ENCODE peak calls at places on chromosomes 6 and 20, in eight cellular contexts. One of them, this sample, is unnamed.

GRCh38 chr6:136791296-136792065 is 796 bp downstream of the MAP3K5 start:
- DNase-seq in GM04503: no peak
- DNase-seq in cardiac fibroblast: peak; percentile 65
- DNase-seq in NT2/D1: no peak
- DNase-seq in stimulated activated CD4-positive, alpha-beta T cell treated with anti-CD3 and anti-CD28 coated beads, TNF-alpha, amount 100 ng/mL, for 24 hours: peak; percentile 14
- DNase-seq in fibroblast of lung: peak; percentile 59
- DNase-seq in activated effector memory CD4-positive, alpha-beta T cell treated with anti-CD3 and anti-CD28 coated beads, Interleukin-2, amount 50 U/mL, for 16 hours: peak; percentile 83
- DNase-seq in mucosa of descending colon: peak; percentile 79
- DNase-seq in this sample: peak; percentile 35

GRCh38 chr6:5471637-5472430 is 210.5 kb downstream of the FARS2 start:
- DNase-seq in mucosa of descending colon: no peak
- DNase-seq in cardiac fibroblast: no peak
- DNase-seq in fibroblast of lung: peak; percentile 52
- DNase-seq in activated effector memory CD4-positive, alpha-beta T cell treated with anti-CD3 and anti-CD28 coated beads, Interleukin-2, amount 50 U/mL, for 16 hours: no peak
- DNase-seq in stimulated activated CD4-positive, alpha-beta T cell treated with anti-CD3 and anti-CD28 coated beads, TNF-alpha, amount 100 ng/mL, for 24 hours: no peak
- DNase-seq in NT2/D1: peak; percentile 57
- DNase-seq in GM04503: no peak
- DNase-seq in this sample: no peak

GRCh38 chr20:45404438-45404837 is 3.7 kb upstream of the DBNDD2 start:
- DNase-seq in activated effector memory CD4-positive, alpha-beta T cell treated with anti-CD3 and anti-CD28 coated beads, Interleukin-2, amount 50 U/mL, for 16 hours: no peak
- DNase-seq in fibroblast of lung: no peak
- DNase-seq in stimulated activated CD4-positive, alpha-beta T cell treated with anti-CD3 and anti-CD28 coated beads, TNF-alpha, amount 100 ng/mL, for 24 hours: no peak
- DNase-seq in mucosa of descending colon: no peak
- DNase-seq in NT2/D1: no peak
- DNase-seq in GM04503: no peak
- DNase-seq in cardiac fibroblast: no peak
- DNase-seq in this sample: no peak

GRCh38 chr6:166560222-166560621 is 26.3 kb downstream of the RAMACL start:
- DNase-seq in activated effector memory CD4-positive, alpha-beta T cell treated with anti-CD3 and anti-CD28 coated beads, Interleukin-2, amount 50 U/mL, for 16 hours: no peak
- DNase-seq in GM04503: no peak
- DNase-seq in stimulated activated CD4-positive, alpha-beta T cell treated with anti-CD3 and anti-CD28 coated beads, TNF-alpha, amount 100 ng/mL, for 24 hours: no peak
- DNase-seq in NT2/D1: no peak
- DNase-seq in cardiac fibroblast: no peak
- DNase-seq in mucosa of descending colon: no peak
- DNase-seq in fibroblast of lung: no peak
- DNase-seq in this sample: no peak

GRCh38 chr6:75418233-75418632 is 75.4 kb downstream of the FILIP1 start:
- DNase-seq in cardiac fibroblast: peak; percentile 75
- DNase-seq in GM04503: no peak
- DNase-seq in NT2/D1: no peak
- DNase-seq in stimulated activated CD4-positive, alpha-beta T cell treated with anti-CD3 and anti-CD28 coated beads, TNF-alpha, amount 100 ng/mL, for 24 hours: no peak
- DNase-seq in mucosa of descending colon: no peak
- DNase-seq in activated effector memory CD4-positive, alpha-beta T cell treated with anti-CD3 and anti-CD28 coated beads, Interleukin-2, amount 50 U/mL, for 16 hours: no peak
- DNase-seq in fibroblast of lung: peak; percentile 52
- DNase-seq in this sample: no peak

GRCh38 chr6:71476371-71476770 is 187.8 kb downstream of the OGFRL1 start:
- DNase-seq in NT2/D1: no peak
- DNase-seq in GM04503: no peak
- DNase-seq in stimulated activated CD4-positive, alpha-beta T cell treated with anti-CD3 and anti-CD28 coated beads, TNF-alpha, amount 100 ng/mL, for 24 hours: no peak
- DNase-seq in cardiac fibroblast: peak; percentile 36
- DNase-seq in activated effector memory CD4-positive, alpha-beta T cell treated with anti-CD3 and anti-CD28 coated beads, Interleukin-2, amount 50 U/mL, for 16 hours: no peak
- DNase-seq in mucosa of descending colon: no peak
- DNase-seq in fibroblast of lung: no peak
- DNase-seq in this sample: no peak

GRCh38 chr6:40586369-40586768 is 795 bp downstream of the LRFN2 start:
- DNase-seq in activated effector memory CD4-positive, alpha-beta T cell treated with anti-CD3 and anti-CD28 coated beads, Interleukin-2, amount 50 U/mL, for 16 hours: no peak
- DNase-seq in mucosa of descending colon: no peak
- DNase-seq in NT2/D1: no peak
- DNase-seq in GM04503: no peak
- DNase-seq in stimulated activated CD4-positive, alpha-beta T cell treated with anti-CD3 and anti-CD28 coated beads, TNF-alpha, amount 100 ng/mL, for 24 hours: no peak
- DNase-seq in cardiac fibroblast: no peak
- DNase-seq in fibroblast of lung: no peak
- DNase-seq in this sample: no peak

GRCh38 chr6:66902457-66902856 is 1195.4 kb upstream of the EYS start:
- DNase-seq in stimulated activated CD4-positive, alpha-beta T cell treated with anti-CD3 and anti-CD28 coated beads, TNF-alpha, amount 100 ng/mL, for 24 hours: no peak
- DNase-seq in GM04503: no peak
- DNase-seq in cardiac fibroblast: no peak
- DNase-seq in activated effector memory CD4-positive, alpha-beta T cell treated with anti-CD3 and anti-CD28 coated beads, Interleukin-2, amount 50 U/mL, for 16 hours: no peak
- DNase-seq in fibroblast of lung: no peak
- DNase-seq in mucosa of descending colon: no peak
- DNase-seq in NT2/D1: no peak
- DNase-seq in this sample: no peak

GRCh38 chr6:132961122-132961521 is 146.8 kb downstream of the RPS12 start:
- DNase-seq in NT2/D1: peak; percentile 8
- DNase-seq in stimulated activated CD4-positive, alpha-beta T cell treated with anti-CD3 and anti-CD28 coated beads, TNF-alpha, amount 100 ng/mL, for 24 hours: no peak
- DNase-seq in GM04503: peak; percentile 17
- DNase-seq in fibroblast of lung: peak; percentile 86
- DNase-seq in mucosa of descending colon: no peak
- DNase-seq in cardiac fibroblast: peak; percentile 75
- DNase-seq in activated effector memory CD4-positive, alpha-beta T cell treated with anti-CD3 and anti-CD28 coated beads, Interleukin-2, amount 50 U/mL, for 16 hours: no peak
- DNase-seq in this sample: no peak

GRCh38 chr6:63663882-63664281 is 28.3 kb downstream of the PHF3 start:
- DNase-seq in fibroblast of lung: no peak
- DNase-seq in stimulated activated CD4-positive, alpha-beta T cell treated with anti-CD3 and anti-CD28 coated beads, TNF-alpha, amount 100 ng/mL, for 24 hours: no peak
- DNase-seq in mucosa of descending colon: no peak
- DNase-seq in GM04503: no peak
- DNase-seq in cardiac fibroblast: peak; percentile 11
- DNase-seq in activated effector memory CD4-positive, alpha-beta T cell treated with anti-CD3 and anti-CD28 coated beads, Interleukin-2, amount 50 U/mL, for 16 hours: no peak
- DNase-seq in NT2/D1: no peak
- DNase-seq in this sample: no peak

GRCh38 chr6:169724554-169725269 is 412 bp upstream of the PHF10 start:
- DNase-seq in stimulated activated CD4-positive, alpha-beta T cell treated with anti-CD3 and anti-CD28 coated beads, TNF-alpha, amount 100 ng/mL, for 24 hours: peak; percentile 37
- DNase-seq in GM04503: no peak
- DNase-seq in cardiac fibroblast: no peak
- DNase-seq in activated effector memory CD4-positive, alpha-beta T cell treated with anti-CD3 and anti-CD28 coated beads, Interleukin-2, amount 50 U/mL, for 16 hours: peak; percentile 89
- DNase-seq in mucosa of descending colon: peak; percentile 76
- DNase-seq in NT2/D1: no peak
- DNase-seq in fibroblast of lung: peak; percentile 47
- DNase-seq in this sample: peak; percentile 63

GRCh38 chr20:47263502-47264084 is 92.9 kb downstream of the ZMYND8 start:
- DNase-seq in cardiac fibroblast: no peak
- DNase-seq in mucosa of descending colon: no peak
- DNase-seq in GM04503: no peak
- DNase-seq in NT2/D1: no peak
- DNase-seq in activated effector memory CD4-positive, alpha-beta T cell treated with anti-CD3 and anti-CD28 coated beads, Interleukin-2, amount 50 U/mL, for 16 hours: no peak
- DNase-seq in stimulated activated CD4-positive, alpha-beta T cell treated with anti-CD3 and anti-CD28 coated beads, TNF-alpha, amount 100 ng/mL, for 24 hours: no peak
- DNase-seq in fibroblast of lung: peak; percentile 27
- DNase-seq in this sample: no peak

This sample was measured in activated T-helper 9 cell treated with anti-CD3 and anti-CD28 coated beads, Interleukin-2, amount 50 U/mL, for 16 hours.